ENCODE peak calls at places on chromosomes 13 and 19, in eight cellular contexts. K is B cell, B is AG04449, Y is cardiac muscle cell, W is GM10248, Z is IMR-90, G is fibroblast of lung, O is MM.1S. U is an unnamed sample.

GRCh38 chr19:8239528-8240273 is 30.5 kb downstream of the CERS4 start:
- DNase-seq in B (no peak), O (no peak), W (no peak), G (no peak), Y (no peak), K (no peak), Z (no peak), U (no peak)

GRCh38 chr13:104831823-104832222 is 1703.6 kb downstream of the EFNB2 start:
- DNase-seq in G (no peak), W (no peak), Y (no peak), K (no peak), B (no peak), O (no peak), Z (no peak), U (no peak)

GRCh38 chr13:55263045-55263444 is 1877.7 kb upstream of the PRR20A start:
- DNase-seq in K (no peak), W (no peak), G (no peak), B (no peak), Y (no peak), Z (no peak), O (no peak), U (no peak)

GRCh38 chr19:17264641-17264979 is at the start of gene USHBP1:
- DNase-seq in G (no peak), K (no peak), Z (no peak), W (no peak), Y (no peak), O (no peak), B (no peak), U (no peak)

GRCh38 chr13:46179576-46180368 is 2.2 kb downstream of the LCP1 start:
- DNase-seq in Y (no peak), W (no peak), Z (no peak), B (no peak), K (peak), O (no peak), G (no peak), U (no peak)

GRCh38 chr19:33132425-33132824 is 511 bp downstream of the WDR88 start:
- DNase-seq in O (no peak), Z (no peak), K (no peak), W (no peak), G (no peak), Y (no peak), B (no peak), U (no peak)

GRCh38 chr13:113907637-113908617 is 44.1 kb upstream of the GAS6 start:
- DNase-seq in Z (peak), Y (peak), B (peak), G (peak), K (no peak), O (peak), W (no peak), U (no peak)

GRCh38 chr19:17778621-17779280 is 16.2 kb upstream of the B3GNT3 start:
- DNase-seq in G (no peak), K (no peak), B (no peak), Z (no peak), O (no peak), W (no peak), Y (peak), U (no peak)

GRCh38 chr13:85148009-85148408 is 651.2 kb downstream of the SLITRK6 start:
- DNase-seq in K (no peak), Z (no peak), W (no peak), B (no peak), G (peak), Y (peak), O (no peak), U (peak)

GRCh38 chr13:80447747-80448146 is 106.8 kb upstream of the SPRY2 start:
- DNase-seq in O (no peak), K (no peak), W (no peak), Z (no peak), B (no peak), Y (no peak), G (no peak), U (no peak)

GRCh38 chr13:44732503-44733098 is 156.5 kb upstream of the TSC22D1 start:
- DNase-seq in B (no peak), K (no peak), Y (peak), G (no peak), Z (no peak), O (no peak), W (no peak), U (peak)

GRCh38 chr13:109802936-109803335 is 16.6 kb upstream of the IRS2 start:
- DNase-seq in Y (no peak), Z (no peak), G (no peak), O (no peak), B (no peak), W (no peak), K (no peak), U (no peak)

GRCh38 chr13:46751811-46752635 is 44.9 kb downstream of the ESD start:
- DNase-seq in K (peak), G (peak), W (peak), Y (no peak), O (no peak), B (peak), Z (peak), U (no peak)

GRCh38 chr13:113077566-113077952 is 28.0 kb upstream of the F7 start:
- DNase-seq in G (no peak), Y (no peak), K (peak), B (no peak), Z (no peak), O (no peak), W (no peak), U (no peak)

GRCh38 chr19:7113233-7113632 is 43.7 kb downstream of the ZNF557 start:
- DNase-seq in O (no peak), Z (no peak), Y (no peak), B (no peak), G (no peak), K (no peak), W (no peak), U (peak)

GRCh38 chr19:39759457-39760184 is 19.0 kb upstream of the LEUTX start:
- DNase-seq in K (no peak), W (no peak), O (peak), Y (no peak), Z (no peak), G (no peak), B (no peak), U (no peak)

GRCh38 chr19:38213911-38214625 is 10.0 kb downstream of the DPF1 start:
- DNase-seq in K (peak), Y (no peak), G (peak), O (peak), W (peak), Z (peak), B (no peak), U (peak)

GRCh38 chr19:5113633-5114586 is 145.0 kb downstream of the KDM4B start:
- DNase-seq in Y (no peak), Z (no peak), K (no peak), O (no peak), B (no peak), W (no peak), G (no peak), U (no peak)

GRCh38 chr19:34556500-34556899 is 74.9 kb downstream of the WTIP start:
- DNase-seq in W (no peak), B (no peak), K (no peak), Z (no peak), Y (peak), G (no peak), O (peak), U (peak)

GRCh38 chr13:105116966-105117365 is 1418.5 kb downstream of the EFNB2 start:
- DNase-seq in Y (no peak), Z (no peak), O (no peak), K (no peak), W (no peak), B (no peak), G (no peak), U (no peak)

GRCh38 chr13:112985803-112986408 is 16.9 kb downstream of the MCF2L start:
- DNase-seq in B (no peak), Y (no peak), W (no peak), O (no peak), Z (no peak), K (no peak), G (no peak), U (no peak)

GRCh38 chr13:98313023-98313937 is 136.2 kb upstream of the RNF113B start:
- DNase-seq in Z (no peak), O (no peak), B (no peak), W (no peak), K (no peak), G (no peak), Y (no peak), U (no peak)

GRCh38 chr13:37277435-37278144 is 172.1 kb upstream of the CSNK1A1L start:
- DNase-seq in G (peak), K (no peak), W (no peak), Y (no peak), O (no peak), Z (peak), B (peak), U (peak)

GRCh38 chr13:112702341-112702982 is 12.6 kb downstream of the ATP11A start:
- DNase-seq in K (no peak), B (no peak), G (no peak), Y (no peak), Z (no peak), W (no peak), O (no peak), U (no peak)

GRCh38 chr13:80475718-80476117 is 134.8 kb upstream of the SPRY2 start:
- DNase-seq in K (no peak), Z (no peak), B (no peak), Y (no peak), G (no peak), O (no peak), W (no peak), U (no peak)

GRCh38 chr13:110274687-110275086 is 32.3 kb downstream of the COL4A1 start:
- DNase-seq in Z (no peak), W (no peak), K (no peak), B (no peak), O (no peak), Y (no peak), G (no peak), U (peak)

GRCh38 chr19:48928164-48929005 is 5.1 kb upstream of the DHDH start:
- DNase-seq in B (no peak), Z (peak), K (no peak), W (no peak), O (no peak), G (peak), Y (no peak), U (peak)

GRCh38 chr13:78238911-78239310 is 320.3 kb upstream of the EDNRB start:
- DNase-seq in Z (no peak), B (no peak), Y (no peak), W (no peak), O (no peak), G (peak), K (no peak), U (peak)

GRCh38 chr19:18197306-18197705 is 4.3 kb downstream of the MPV17L2 start:
- DNase-seq in K (no peak), G (no peak), O (no peak), B (no peak), Y (no peak), Z (no peak), W (no peak), U (no peak)

GRCh38 chr13:72565893-72566292 is 161.5 kb downstream of the MZT1 start:
- DNase-seq in O (peak), Z (peak), K (no peak), Y (peak), B (no peak), G (no peak), W (peak), U (peak)
- TF ChIP-seq CTCF in O (peak), Z (peak), K (peak), Y (peak), B (peak), G (peak), W (peak), U (peak)

GRCh38 chr13:96988441-96988840 is 5.8 kb downstream of the OXGR1 start:
- DNase-seq in Y (no peak), Z (no peak), O (no peak), K (no peak), B (no peak), G (no peak), W (no peak), U (no peak)

GRCh38 chr13:96982672-96983071 is 11.6 kb downstream of the OXGR1 start:
- DNase-seq in Y (no peak), K (no peak), O (no peak), B (no peak), Z (no peak), G (peak), W (no peak), U (no peak)

DNA sequence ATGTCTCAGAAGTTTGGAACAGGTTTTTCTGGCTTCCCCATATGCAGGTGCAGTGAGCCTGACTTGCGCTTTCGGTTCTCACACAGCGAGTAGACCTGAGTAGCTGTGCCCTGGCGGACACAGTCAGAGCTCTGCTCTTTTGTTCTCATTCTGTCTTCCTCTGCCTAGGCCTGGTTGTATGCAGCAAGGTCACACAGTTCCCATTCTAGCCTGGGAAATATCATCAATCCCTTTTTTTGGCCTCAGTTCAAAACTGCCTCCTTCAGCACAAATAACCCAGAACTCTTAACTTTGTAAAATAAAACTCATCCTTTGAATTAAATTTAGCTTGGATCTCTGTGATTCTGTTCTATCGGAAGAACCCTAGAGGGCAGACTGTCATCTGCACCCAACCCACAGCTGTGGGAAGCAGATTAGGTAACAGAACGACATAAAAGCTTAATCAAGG is 10.2 kb downstream of the OXGR1 start:
- DNase-seq in B (no peak), W (no peak), O (peak), Z (no peak), G (no peak), Y (peak), K (no peak), U (no peak)
- TF ChIP-seq CTCF in B (no peak), W (peak), O (peak), Z (no peak), G (no peak), Y (peak), K (no peak), U (no peak)

GRCh38 chr19:10820173-10820572 is 15.8 kb downstream of the TMED1 start:
- DNase-seq in Y (no peak), O (no peak), Z (no peak), K (no peak), B (no peak), W (no peak), G (no peak), U (no peak)
- TF ChIP-seq CTCF in Y (no peak), O (peak), Z (peak), K (no peak), B (no peak), W (peak), G (no peak), U (no peak)

DNA sequence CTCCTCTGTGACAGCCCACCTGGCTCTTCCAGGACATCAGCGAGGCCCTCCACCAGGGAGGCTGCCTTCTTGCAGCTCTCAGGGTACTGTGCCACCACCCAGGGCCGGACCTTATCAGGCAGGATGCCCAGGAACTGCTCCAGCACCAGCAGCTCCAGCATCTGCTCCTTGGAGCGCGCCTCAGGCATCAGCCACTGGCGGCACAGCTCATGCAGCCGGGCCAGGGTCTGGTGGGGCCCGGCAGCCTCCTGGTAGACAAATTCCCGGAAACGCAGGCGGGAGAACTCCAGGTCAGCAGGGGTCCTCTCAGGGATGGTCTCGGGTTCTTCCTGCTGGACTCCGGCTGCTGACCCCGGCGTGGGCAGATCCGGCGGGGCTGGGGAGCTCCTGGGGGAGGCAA is 8.2 kb downstream of the ZSCAN18 start:
- DNase-seq in Z (no peak), K (no peak), Y (no peak), G (no peak), W (no peak), B (no peak), O (no peak), U (no peak)
- TF ChIP-seq CTCF in Z (no peak), K (no peak), Y (no peak), G (no peak), W (no peak), B (no peak), O (no peak), U (no peak)

GRCh38 chr19:35696835-35697234 is 7.5 kb upstream of the ZBTB32 start:
- DNase-seq in Y (no peak), W (peak), G (no peak), O (peak), K (no peak), B (no peak), Z (no peak), U (no peak)

GRCh38 chr19:35704218-35704617 is at the start of gene ZBTB32:
- DNase-seq in O (no peak), Y (peak), K (no peak), G (peak), Z (peak), W (no peak), B (no peak), U (no peak)

GRCh38 chr19:35703343-35703742 is 1.0 kb upstream of the ZBTB32 start:
- DNase-seq in G (no peak), O (no peak), Y (no peak), W (no peak), K (no peak), Z (no peak), B (no peak), U (no peak)

GRCh38 chr19:35708391-35708790 is 4.0 kb downstream of the ZBTB32 start:
- DNase-seq in O (no peak), W (no peak), Y (no peak), G (no peak), K (no peak), Z (no peak), B (no peak), U (no peak)

GRCh38 chr19:35702223-35703012 is 1.9 kb upstream of the ZBTB32 start:
- DNase-seq in Y (peak), K (peak), G (peak), W (peak), B (peak), Z (peak), O (peak), U (peak)
- TF ChIP-seq CTCF in Y (no peak), K (no peak), G (no peak), W (no peak), B (no peak), Z (no peak), O (no peak), U (no peak)

DNA sequence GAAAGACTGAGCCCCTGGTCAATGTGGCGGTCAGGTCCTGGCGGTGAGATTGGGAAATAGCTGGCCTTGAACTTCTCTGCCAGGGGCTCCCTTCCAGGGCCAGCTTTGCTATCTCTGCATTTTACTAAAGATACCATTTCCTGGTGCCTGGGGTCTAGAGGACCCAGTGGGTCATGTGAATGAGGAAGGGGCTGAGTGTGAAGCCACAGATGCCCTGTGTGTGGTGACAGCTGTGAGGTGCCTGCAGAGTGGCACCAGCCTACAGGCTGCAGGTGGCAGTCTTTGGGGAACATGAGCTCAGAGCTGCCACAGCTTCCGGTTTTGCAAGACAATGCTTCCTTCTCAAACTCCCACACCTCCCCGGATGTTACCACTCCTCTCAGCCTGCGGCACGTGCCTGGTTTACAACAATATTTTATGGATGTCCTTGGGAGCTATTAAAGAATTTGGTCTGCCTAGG is 5.2 kb upstream of the MLNR start:
- DNase-seq in G (peak), K (peak), Y (no peak), W (peak), Z (peak), O (peak), B (no peak), U (peak)
- TF ChIP-seq CTCF in G (no peak), K (peak), Y (peak), W (peak), Z (no peak), O (peak), B (no peak), U (no peak)

DNA sequence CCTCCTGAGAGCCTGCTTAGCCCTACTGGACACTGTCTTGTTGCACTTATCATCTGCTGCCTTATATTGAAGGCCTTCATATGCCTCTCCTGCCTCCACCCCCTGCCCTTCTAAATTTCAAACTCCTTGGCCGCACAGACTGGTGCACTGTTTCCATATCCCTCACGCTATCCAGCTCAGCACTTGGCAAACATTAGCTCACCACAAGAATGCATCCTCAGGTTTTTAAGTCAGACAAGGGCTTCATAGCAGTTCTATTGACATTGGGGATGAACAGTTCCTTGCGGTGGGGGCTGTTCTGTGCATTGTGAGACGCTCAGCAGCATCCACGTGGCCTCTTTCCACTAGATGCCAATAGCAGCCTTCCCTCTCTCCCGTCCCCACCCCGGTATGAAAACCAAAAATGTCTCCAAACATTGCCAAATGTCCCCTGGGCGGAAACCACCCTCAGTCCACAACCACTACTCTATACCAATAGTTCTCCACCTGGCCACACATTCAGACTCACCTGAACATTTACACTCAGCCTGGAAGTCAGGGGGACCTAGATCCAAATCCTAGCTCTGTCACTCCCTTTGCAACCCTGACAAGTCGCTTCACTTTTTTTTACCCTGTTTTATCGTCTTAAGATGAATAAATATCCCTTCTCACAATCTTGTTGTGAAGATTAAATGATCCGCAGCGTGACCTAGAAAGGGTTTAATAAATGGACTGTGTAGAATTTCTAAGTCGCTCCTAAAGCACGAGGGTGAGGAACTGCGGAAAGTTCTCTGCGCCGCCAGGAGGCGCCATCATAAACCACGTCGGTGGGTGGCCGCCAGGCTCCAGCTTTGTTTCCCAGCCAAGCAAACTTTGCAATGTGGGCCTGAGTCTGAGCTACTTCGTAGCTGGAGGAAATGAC is 3.6 kb upstream of the CEACAM3 start:
- DNase-seq in Z (peak), W (peak), Y (peak), K (peak), G (peak), B (no peak), O (peak), U (peak)
- TF ChIP-seq CTCF in Z (peak), W (peak), Y (peak), K (peak), G (peak), B (peak), O (peak), U (peak)

GRCh38 chr13:21297914-21298831 is 121.7 kb downstream of the MRPL57 start:
- DNase-seq in O (peak), Z (peak), W (peak), G (peak), K (peak), B (peak), Y (peak), U (peak)
- TF ChIP-seq CTCF in O (peak), Z (peak), W (peak), G (peak), K (peak), B (peak), Y (peak), U (peak)

GRCh38 chr19:55097864-55098715 is 19.3 kb downstream of the PPP1R12C start:
- DNase-seq in K (no peak), Y (no peak), B (no peak), G (no peak), W (no peak), O (no peak), Z (no peak), U (no peak)

GRCh38 chr19:55103190-55103589 is 14.2 kb downstream of the PPP1R12C start:
- DNase-seq in O (no peak), W (no peak), B (no peak), G (no peak), K (no peak), Z (no peak), Y (no peak), U (no peak)

GRCh38 chr19:55101261-55101660 is 16.2 kb downstream of the PPP1R12C start:
- DNase-seq in Y (no peak), O (no peak), B (no peak), K (no peak), W (no peak), Z (no peak), G (no peak), U (no peak)

GRCh38 chr19:55098716-55099556 is 18.5 kb downstream of the PPP1R12C start:
- DNase-seq in G (no peak), Y (no peak), Z (no peak), W (no peak), O (no peak), B (no peak), K (no peak), U (no peak)

GRCh38 chr19:55099557-55100506 is 17.6 kb downstream of the PPP1R12C start:
- DNase-seq in W (no peak), G (no peak), B (no peak), O (no peak), Z (no peak), K (no peak), Y (peak), U (no peak)
- TF ChIP-seq CTCF in W (no peak), G (peak), B (no peak), O (peak), Z (no peak), K (no peak), Y (peak), U (no peak)